ENCODE peak calls at places on chromosome 1, in five cellular contexts. C, B, F, U and Y are unnamed samples.

GRCh38 chr1:94612081-94612480 is 70.5 kb upstream of the F3 start:
- DNase-seq in U (no peak), B (no peak), F (no peak), C (no peak), Y (no peak)

GRCh38 chr1:80218112-80218511 is 1211.6 kb upstream of the ADGRL4 start:
- DNase-seq in F (peak), B (no peak), C (no peak), U (no peak), Y (peak)

GRCh38 chr1:33181038-33181861 is 593 bp downstream of the TRIM62 start:
- DNase-seq in B (peak), F (peak), U (no peak), C (peak), Y (peak)

GRCh38 chr1:183812686-183813569 is 8.0 kb downstream of the RGL1 start:
- DNase-seq in U (no peak), C (no peak), B (no peak), F (peak), Y (no peak)

GRCh38 chr1:155160128-155160527 is 13.0 kb downstream of the KRTCAP2 start:
- DNase-seq in U (no peak), B (no peak), C (peak), F (no peak), Y (no peak)

GRCh38 chr1:211564084-211564483 is 14.9 kb downstream of the SLC30A1 start:
- DNase-seq in C (no peak), F (no peak), U (no peak), B (no peak), Y (no peak)

GRCh38 chr1:54875000-54875399 is 12.0 kb downstream of the DHCR24 start:
- DNase-seq in B (no peak), F (no peak), U (no peak), C (no peak), Y (no peak)

GRCh38 chr1:109504974-109505373 is 4.6 kb downstream of the AMIGO1 start:
- DNase-seq in F (no peak), B (no peak), U (no peak), C (no peak), Y (no peak)

GRCh38 chr1:93237021-93237420 is 56.5 kb downstream of the CCDC18 start:
- DNase-seq in C (no peak), U (no peak), B (no peak), F (no peak), Y (no peak)

GRCh38 chr1:24554714-24555113 is 1.2 kb upstream of the NCMAP start:
- DNase-seq in U (no peak), F (no peak), C (peak), B (no peak), Y (no peak)

GRCh38 chr1:26787706-26788514 is at the start of gene PIGV:
- DNase-seq in C (peak), B (peak), U (peak), F (peak), Y (peak)

GRCh38 chr1:110324667-110325066 is 14.5 kb upstream of the RBM15 start:
- DNase-seq in F (no peak), C (no peak), U (no peak), B (no peak), Y (no peak)

GRCh38 chr1:177772621-177773020 is 197.2 kb downstream of the SEC16B start:
- DNase-seq in F (no peak), U (no peak), B (no peak), C (no peak), Y (no peak)

GRCh38 chr1:101235696-101236545 is 898 bp upstream of the S1PR1 start:
- DNase-seq in F (peak), B (peak), U (no peak), C (peak), Y (peak)

GRCh38 chr1:235145639-235146038 is 15.4 kb downstream of the RBM34 start:
- DNase-seq in U (no peak), B (no peak), C (no peak), F (no peak), Y (no peak)

GRCh38 chr1:43065191-43065590 is 106.5 kb upstream of the SLC2A1 start:
- DNase-seq in F (no peak), C (no peak), U (no peak), B (no peak), Y (no peak)